ENCODE peak calls at places on chromosomes 4 and X, in four cellular contexts. One of them, this sample, is unnamed.

GRCh38 chr4:39947415-39947814 is 30.3 kb downstream of the PDS5A start:
- DNase-seq in Karpas-422: no peak
- DNase-seq in tibial nerve: no peak
- DNase-seq in fibroblast of the aortic adventitia: no peak
- DNase-seq in this sample: no peak

GRCh38 chr4:17762705-17763104 is 18.7 kb downstream of the FAM184B start:
- DNase-seq in Karpas-422: peak; percentile 71
- DNase-seq in tibial nerve: no peak
- DNase-seq in fibroblast of the aortic adventitia: peak; percentile 50
- DNase-seq in this sample: no peak

GRCh38 chr4:26062221-26062620 is 148.2 kb downstream of the SMIM20 start:
- DNase-seq in Karpas-422: no peak
- DNase-seq in tibial nerve: no peak
- DNase-seq in fibroblast of the aortic adventitia: peak; percentile 50
- DNase-seq in this sample: no peak

GRCh38 chr4:103008875-103009729 is 10.4 kb downstream of the SLC9B1 start:
- DNase-seq in Karpas-422: peak; percentile 85
- DNase-seq in tibial nerve: no peak
- DNase-seq in fibroblast of the aortic adventitia: peak; percentile 86
- DNase-seq in this sample: no peak

GRCh38 chrX:145792281-145792680 is 25.3 kb upstream of the SLITRK2 start:
- DNase-seq in Karpas-422: no peak
- DNase-seq in tibial nerve: no peak
- DNase-seq in fibroblast of the aortic adventitia: no peak
- DNase-seq in this sample: no peak

GRCh38 chr4:168585168-168586091 is 88.6 kb downstream of the PALLD start:
- DNase-seq in Karpas-422: peak; percentile 49
- DNase-seq in tibial nerve: peak; percentile 71
- DNase-seq in fibroblast of the aortic adventitia: peak; percentile 90
- DNase-seq in this sample: no peak

GRCh38 chr4:146252941-146253340 is 38.6 kb downstream of the REELD1 start:
- DNase-seq in Karpas-422: no peak
- DNase-seq in tibial nerve: no peak
- DNase-seq in fibroblast of the aortic adventitia: no peak
- DNase-seq in this sample: no peak

GRCh38 chr4:156378053-156378665 is 424.5 kb upstream of the CTSO start:
- DNase-seq in Karpas-422: peak; percentile 81
- DNase-seq in tibial nerve: no peak
- DNase-seq in fibroblast of the aortic adventitia: peak; percentile 84
- DNase-seq in this sample: no peak

GRCh38 chrX:111874241-111874640 is 1.7 kb upstream of the TRPC5OS start:
- DNase-seq in Karpas-422: no peak
- DNase-seq in tibial nerve: no peak
- DNase-seq in fibroblast of the aortic adventitia: no peak
- DNase-seq in this sample: no peak

GRCh38 chr4:106160560-106160959 is 155.4 kb downstream of the TBCK start:
- DNase-seq in Karpas-422: no peak
- DNase-seq in tibial nerve: no peak
- DNase-seq in fibroblast of the aortic adventitia: no peak
- DNase-seq in this sample: no peak

GRCh38 chr4:176795441-176795840 is 2.7 kb upstream of the VEGFC start:
- DNase-seq in Karpas-422: no peak
- DNase-seq in tibial nerve: no peak
- DNase-seq in fibroblast of the aortic adventitia: no peak
- DNase-seq in this sample: no peak

DNA sequence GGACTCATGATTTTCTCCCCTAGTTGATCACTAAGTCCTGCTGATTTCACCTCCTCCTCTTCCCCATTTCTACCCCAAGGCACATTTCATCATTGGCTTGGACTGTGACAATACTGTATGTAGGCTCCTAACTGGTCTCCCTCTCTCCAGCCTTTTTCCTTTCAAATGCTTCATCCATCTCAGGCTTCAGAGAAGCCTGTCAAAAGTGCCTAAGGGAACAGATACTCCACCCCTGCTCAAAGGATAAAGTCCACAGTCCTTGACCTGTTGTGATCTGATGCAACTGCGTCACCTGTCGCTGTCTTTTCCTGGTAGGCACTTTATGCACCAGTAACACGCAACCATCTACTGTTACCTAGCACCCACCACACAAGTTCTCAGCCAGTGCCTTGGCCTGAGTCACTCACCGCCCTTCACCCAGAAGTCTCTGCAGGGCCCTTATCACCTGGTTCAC is 12.8 kb downstream of the SCARB2 start:
- DNase-seq in Karpas-422: no peak
- DNase-seq in tibial nerve: no peak
- DNase-seq in fibroblast of the aortic adventitia: no peak
- DNase-seq in this sample: no peak
- H3K4me3 ChIP-seq in Karpas-422: no peak overlapping the region
- H3K4me3 ChIP-seq in tibial nerve: no peak overlapping the region
- H3K4me3 ChIP-seq in fibroblast of the aortic adventitia: no peak overlapping the region
- H3K4me3 ChIP-seq in this sample: no peak overlapping the region

GRCh38 chr4:931960-932712 is at the start of the genes GAK and TMEM175:
- DNase-seq in Karpas-422: peak; percentile 98
- DNase-seq in tibial nerve: peak; percentile 93
- DNase-seq in fibroblast of the aortic adventitia: peak; percentile 93
- DNase-seq in this sample: peak; percentile 51

GRCh38 chr4:929096-929765 is 2.9 kb downstream of the GAK start:
- DNase-seq in Karpas-422: no peak
- DNase-seq in tibial nerve: no peak
- DNase-seq in fibroblast of the aortic adventitia: no peak
- DNase-seq in this sample: no peak

GRCh38 chr4:931194-931959 is 739 bp downstream of the GAK start:
- DNase-seq in Karpas-422: no peak
- DNase-seq in tibial nerve: no peak
- DNase-seq in fibroblast of the aortic adventitia: peak; percentile 41
- DNase-seq in this sample: no peak

GRCh38 chr4:930827-931193 is 1.3 kb downstream of the GAK start:
- DNase-seq in Karpas-422: no peak
- DNase-seq in tibial nerve: no peak
- DNase-seq in fibroblast of the aortic adventitia: no peak
- DNase-seq in this sample: no peak

DNA sequence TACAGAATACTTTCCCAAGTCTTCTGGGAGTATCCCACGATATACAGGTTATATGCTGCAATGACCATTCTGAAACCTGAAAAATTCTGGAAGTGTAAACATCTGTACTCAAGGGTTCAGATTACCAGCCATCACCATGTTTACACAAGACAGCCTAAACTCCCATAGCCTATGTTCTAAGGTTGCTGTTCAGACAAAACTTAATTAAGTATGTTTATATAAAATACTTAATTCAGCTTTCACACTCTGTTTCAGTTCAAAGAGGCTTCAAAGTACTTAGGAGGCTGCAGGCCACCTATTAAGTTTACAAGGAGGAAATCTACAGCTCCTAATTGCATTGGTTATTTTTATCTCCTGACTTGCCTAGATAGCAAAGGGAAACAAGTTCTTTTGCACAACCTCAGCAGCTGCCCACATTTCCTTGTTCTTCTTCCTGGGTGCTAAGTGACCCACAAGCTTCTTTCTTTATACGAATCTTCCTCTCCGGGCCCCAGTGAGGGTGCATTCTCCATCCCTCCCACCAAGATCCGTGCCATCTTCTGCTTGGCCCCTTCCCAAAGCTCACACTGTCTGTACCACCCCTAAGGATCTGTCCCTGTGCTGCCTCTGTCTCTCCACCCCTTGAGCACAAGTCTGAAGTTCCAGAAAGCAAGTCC is 2.0 kb downstream of the GAK start:
- DNase-seq in Karpas-422: no peak
- DNase-seq in tibial nerve: no peak
- DNase-seq in fibroblast of the aortic adventitia: peak; percentile 12
- DNase-seq in this sample: no peak
- H3K4me3 ChIP-seq in Karpas-422: peak overlapping the region; percentile 75
- H3K4me3 ChIP-seq in tibial nerve: peak overlapping the region; percentile 100
- H3K4me3 ChIP-seq in fibroblast of the aortic adventitia: peak overlapping the region; percentile 7
- H3K4me3 ChIP-seq in this sample: peak overlapping the region; percentile 21

GRCh38 chr4:121381148-121381462 is 287 bp upstream of the QRFPR start:
- DNase-seq in Karpas-422: no peak
- DNase-seq in tibial nerve: no peak
- DNase-seq in fibroblast of the aortic adventitia: no peak
- DNase-seq in this sample: no peak
- H3K4me3 ChIP-seq in Karpas-422: no peak overlapping the region
- H3K4me3 ChIP-seq in tibial nerve: peak overlapping the region; percentile 36
- H3K4me3 ChIP-seq in fibroblast of the aortic adventitia: peak overlapping the region; percentile 44
- H3K4me3 ChIP-seq in this sample: no peak overlapping the region

GRCh38 chrX:1417921-1418875 is 26.3 kb upstream of the SLC25A6 start:
- DNase-seq in Karpas-422: no peak
- DNase-seq in tibial nerve: no peak
- DNase-seq in fibroblast of the aortic adventitia: no peak
- DNase-seq in this sample: no peak
- H3K4me3 ChIP-seq in Karpas-422: no peak overlapping the region
- H3K4me3 ChIP-seq in tibial nerve: no peak overlapping the region
- H3K4me3 ChIP-seq in fibroblast of the aortic adventitia: no peak overlapping the region
- H3K4me3 ChIP-seq in this sample: no peak overlapping the region

GRCh38 chr4:3047464-3048286 is 26.7 kb downstream of the HTT-AS start:
- DNase-seq in Karpas-422: peak; percentile 80
- DNase-seq in tibial nerve: peak; percentile 57
- DNase-seq in fibroblast of the aortic adventitia: peak; percentile 46
- DNase-seq in this sample: no peak
- H3K4me3 ChIP-seq in Karpas-422: peak overlapping the region; percentile 66
- H3K4me3 ChIP-seq in tibial nerve: peak overlapping the region; percentile 30
- H3K4me3 ChIP-seq in fibroblast of the aortic adventitia: no peak overlapping the region
- H3K4me3 ChIP-seq in this sample: no peak overlapping the region

DNA sequence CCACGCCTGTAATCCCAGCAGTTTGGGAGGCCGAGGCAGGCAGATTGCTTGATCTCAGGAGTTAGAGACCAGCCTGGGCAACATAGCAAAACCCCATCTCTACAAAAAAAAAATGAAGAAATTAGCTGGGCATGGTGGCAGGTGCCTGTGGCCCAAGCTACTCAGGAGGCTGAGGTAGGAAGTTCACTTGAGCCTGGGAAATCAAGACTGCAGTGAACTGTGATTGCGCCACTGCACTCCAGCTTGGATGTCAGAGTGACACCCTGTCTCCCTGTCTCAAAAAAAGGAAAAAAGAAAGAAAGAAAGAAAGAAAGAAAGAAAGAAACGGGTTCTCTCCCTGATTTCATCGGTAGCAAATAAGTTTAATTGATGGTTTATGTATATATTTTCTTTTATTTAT is 64.6 kb upstream of the ESX1 start:
- DNase-seq in Karpas-422: no peak
- DNase-seq in tibial nerve: no peak
- DNase-seq in fibroblast of the aortic adventitia: no peak
- DNase-seq in this sample: no peak
- H3K4me3 ChIP-seq in Karpas-422: no peak overlapping the region
- H3K4me3 ChIP-seq in tibial nerve: no peak overlapping the region
- H3K4me3 ChIP-seq in fibroblast of the aortic adventitia: no peak overlapping the region
- H3K4me3 ChIP-seq in this sample: no peak overlapping the region

DNA sequence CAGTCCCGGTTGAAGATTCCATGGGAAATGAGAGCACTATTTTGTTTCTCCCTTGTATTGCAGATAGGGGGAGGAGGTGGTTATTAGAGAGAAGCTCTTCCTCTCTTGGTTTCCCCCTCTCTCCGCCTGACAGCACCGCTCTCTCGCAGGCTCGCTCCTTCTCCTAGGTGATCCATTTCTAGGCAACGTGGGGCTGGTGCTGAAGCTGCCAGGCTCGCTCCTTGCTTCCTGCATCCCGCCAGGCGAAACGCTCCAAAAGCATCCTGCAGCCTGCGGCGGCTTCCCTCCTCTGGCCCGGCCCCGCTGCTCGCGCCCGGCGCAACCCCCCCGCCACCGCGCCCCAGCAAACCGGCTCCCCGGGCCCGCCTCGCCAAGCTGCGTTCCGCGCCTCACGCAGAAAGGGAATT is at the start of gene GRID2:
- DNase-seq in Karpas-422: no peak
- DNase-seq in tibial nerve: no peak
- DNase-seq in fibroblast of the aortic adventitia: peak; percentile 8
- DNase-seq in this sample: no peak
- H3K4me3 ChIP-seq in Karpas-422: no peak within 1 kb of the TSS
- H3K4me3 ChIP-seq in tibial nerve: peak within 1 kb of the TSS; percentile 63
- H3K4me3 ChIP-seq in fibroblast of the aortic adventitia: peak within 1 kb of the TSS; percentile 47
- H3K4me3 ChIP-seq in this sample: no peak within 1 kb of the TSS

GRCh38 chr4:69759189-69759604 is 1.2 kb downstream of the SULT1B1 start:
- DNase-seq in Karpas-422: no peak
- DNase-seq in tibial nerve: no peak
- DNase-seq in fibroblast of the aortic adventitia: no peak
- DNase-seq in this sample: no peak
- H3K4me3 ChIP-seq in Karpas-422: no peak overlapping the region
- H3K4me3 ChIP-seq in tibial nerve: no peak overlapping the region
- H3K4me3 ChIP-seq in fibroblast of the aortic adventitia: no peak overlapping the region
- H3K4me3 ChIP-seq in this sample: no peak overlapping the region

GRCh38 chrX:150421816-150422215 is 58.7 kb downstream of the MAMLD1 start:
- DNase-seq in Karpas-422: no peak
- DNase-seq in tibial nerve: no peak
- DNase-seq in fibroblast of the aortic adventitia: peak; percentile 77
- DNase-seq in this sample: no peak
- H3K4me3 ChIP-seq in Karpas-422: no peak overlapping the region
- H3K4me3 ChIP-seq in tibial nerve: no peak overlapping the region
- H3K4me3 ChIP-seq in fibroblast of the aortic adventitia: peak overlapping the region; percentile 22
- H3K4me3 ChIP-seq in this sample: no peak overlapping the region